ENCODE peak calls at places on chromosomes 5 and 9, in nine cellular contexts. U is lower lobe of right lung, G is HL-60, R is neural progenitor cell, D is MCF 10A, Z is progenitor cell of endocrine pancreas, T is GM23338, Y is mammary epithelial cell, L is upper lobe of right lung. S is an unnamed sample.

GRCh38 chr5:38467353-38468040 is 88.9 kb downstream of the LIFR start:
- DNase-seq in U (no peak), G (no peak), R (peak; percentile 17), D (peak; percentile 29), Z (no peak), T (no peak), Y (no peak), L (peak; percentile 75), S (peak; percentile 96)

GRCh38 chr5:71586052-71586940 is 844 bp upstream of the MCCC2 start:
- DNase-seq in U (no peak), G (no peak), R (no peak), D (no peak), Z (no peak), T (peak; percentile 63), Y (peak; percentile 64), L (no peak), S (peak; percentile 41)

GRCh38 chr9:84947412-84947972 is 278.0 kb downstream of the NTRK2 start:
- DNase-seq in U (no peak), G (no peak), R (no peak), D (peak; percentile 91), Z (no peak), T (no peak), Y (peak; percentile 81), L (no peak), S (no peak)

GRCh38 chr5:1293416-1293996 is 1.4 kb downstream of the TERT start:
- DNase-seq in U (no peak), G (no peak), R (no peak), D (no peak), Z (no peak), T (no peak), Y (no peak), L (peak; percentile 61), S (no peak)

GRCh38 chr9:91753711-91754110 is 196.3 kb downstream of the ROR2 start:
- DNase-seq in U (no peak), G (no peak), R (no peak), D (no peak), Z (no peak), T (no peak), Y (no peak), L (no peak), S (no peak)

GRCh38 chr5:4275232-4275631 is 679.6 kb downstream of the IRX1 start:
- DNase-seq in U (no peak), G (no peak), R (no peak), D (no peak), Z (no peak), T (peak; percentile 27), Y (no peak), L (no peak), S (no peak)

GRCh38 chr5:72245517-72246238 is 74.4 kb downstream of the MRPS27 start:
- DNase-seq in U (no peak), G (no peak), R (peak; percentile 26), D (no peak), Z (no peak), T (no peak), Y (no peak), L (no peak), S (no peak)

GRCh38 chr5:144328505-144328904 is 157.8 kb downstream of the KCTD16 start:
- DNase-seq in U (no peak), G (no peak), R (no peak), D (no peak), Z (no peak), T (no peak), Y (no peak), L (no peak), S (no peak)

GRCh38 chr5:151585970-151586369 is 5.2 kb downstream of the FAT2 start:
- DNase-seq in U (no peak), G (no peak), R (no peak), D (peak; percentile 95), Z (no peak), T (no peak), Y (peak; percentile 84), L (no peak), S (no peak)

GRCh38 chr9:113222482-113222841 is 1.1 kb downstream of the SLC31A1 start:
- DNase-seq in U (no peak), G (peak; percentile 38), R (no peak), D (peak; percentile 44), Z (no peak), T (no peak), Y (peak; percentile 25), L (no peak), S (peak; percentile 30)

GRCh38 chr5:93620487-93621339 is 37.7 kb downstream of the NR2F1 start:
- DNase-seq in U (peak; percentile 78), G (no peak), R (peak; percentile 94), D (peak; percentile 72), Z (no peak), T (peak; percentile 88), Y (peak; percentile 67), L (peak; percentile 87), S (peak; percentile 63)

DNA sequence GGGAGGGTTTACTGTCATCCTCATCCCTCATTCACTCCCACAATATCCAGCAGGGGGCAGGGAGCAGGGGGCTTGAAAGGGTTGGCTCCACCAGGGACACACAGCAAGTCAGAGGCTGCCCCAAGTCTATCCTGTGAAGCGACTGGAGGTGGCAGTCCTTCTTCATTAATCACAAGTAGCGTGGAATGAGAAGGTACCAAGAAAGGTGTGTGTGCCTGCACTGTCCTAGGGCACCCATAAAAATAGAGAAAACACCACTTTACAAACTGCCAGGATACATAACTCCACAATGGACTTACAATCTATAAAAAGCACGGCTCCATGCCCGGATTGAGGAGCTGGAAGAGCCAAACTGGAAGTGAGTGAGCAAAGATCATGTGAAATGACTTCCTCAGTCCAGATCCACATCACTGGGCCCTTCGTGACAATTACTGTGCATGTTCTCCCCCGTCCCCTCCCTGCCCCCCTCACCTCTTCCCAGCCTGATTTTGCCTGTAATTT is 183.9 kb downstream of the SLIT3 start:
- DNase-seq in U (no peak), G (no peak), R (peak; percentile 49), D (peak; percentile 47), Z (no peak), T (peak; percentile 81), Y (no peak), L (no peak), S (peak; percentile 30)
- TF ChIP-seq CTCF in U (no peak), G (no peak), R (peak; percentile 28), D (no peak), Z (no peak), T (peak; percentile 59), Y (no peak), L (no peak), S (no peak)

GRCh38 chr5:98769006-98769255 is 4.5 kb upstream of the RGMB start:
- DNase-seq in U (peak; percentile 56), G (no peak), R (peak; percentile 91), D (peak; percentile 40), Z (peak; percentile 74), T (no peak), Y (no peak), L (peak; percentile 73), S (no peak)
- TF ChIP-seq CTCF in U (peak; percentile 61), G (no peak), R (peak; percentile 77), D (peak; percentile 81), Z (peak; percentile 72), T (peak; percentile 62), Y (peak; percentile 77), L (peak; percentile 56), S (peak; percentile 67)

DNA sequence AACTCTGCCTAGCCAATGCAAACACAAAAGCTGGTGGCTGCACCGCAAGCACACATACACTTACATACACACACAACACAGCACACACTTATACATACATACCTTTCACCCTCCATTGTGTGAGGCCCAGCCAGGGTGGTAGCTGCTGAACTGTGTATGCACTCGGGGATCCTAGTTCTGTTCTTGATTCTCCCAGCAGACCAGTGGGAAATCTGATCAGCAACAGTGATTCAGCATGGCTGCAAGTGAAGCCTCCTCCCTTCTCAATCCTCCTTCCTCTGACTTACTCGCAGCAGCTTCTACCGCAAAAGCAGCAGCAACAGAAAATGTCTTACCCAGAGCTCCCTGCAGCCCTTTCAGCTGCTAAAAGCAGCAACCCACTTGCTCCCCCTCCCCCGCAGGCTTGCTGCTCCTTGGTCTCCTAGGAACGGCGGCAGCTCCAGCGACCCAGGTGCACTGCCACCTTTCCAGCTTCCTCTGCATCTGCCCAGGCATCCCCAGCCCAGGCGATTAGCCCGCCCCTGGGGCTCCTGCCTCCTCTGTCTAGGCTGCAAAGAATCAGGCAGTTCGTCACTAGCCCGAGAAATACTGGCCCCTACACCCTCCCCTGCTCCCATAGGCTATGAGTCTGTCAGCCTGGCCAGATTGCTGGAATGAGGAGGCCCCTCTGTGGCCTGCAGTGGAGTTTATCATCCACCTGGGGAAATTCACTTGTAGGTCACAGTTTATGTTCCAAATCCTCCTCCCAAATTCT is at the start of gene KLHL3:
- DNase-seq in U (peak; percentile 46), G (no peak), R (peak; percentile 89), D (no peak), Z (peak; percentile 52), T (peak; percentile 95), Y (peak; percentile 63), L (peak; percentile 64), S (peak; percentile 51)
- TF ChIP-seq CTCF in U (no peak), G (no peak), R (peak; percentile 38), D (no peak), Z (peak; percentile 23), T (peak; percentile 33), Y (peak; percentile 45), L (no peak), S (no peak)

DNA sequence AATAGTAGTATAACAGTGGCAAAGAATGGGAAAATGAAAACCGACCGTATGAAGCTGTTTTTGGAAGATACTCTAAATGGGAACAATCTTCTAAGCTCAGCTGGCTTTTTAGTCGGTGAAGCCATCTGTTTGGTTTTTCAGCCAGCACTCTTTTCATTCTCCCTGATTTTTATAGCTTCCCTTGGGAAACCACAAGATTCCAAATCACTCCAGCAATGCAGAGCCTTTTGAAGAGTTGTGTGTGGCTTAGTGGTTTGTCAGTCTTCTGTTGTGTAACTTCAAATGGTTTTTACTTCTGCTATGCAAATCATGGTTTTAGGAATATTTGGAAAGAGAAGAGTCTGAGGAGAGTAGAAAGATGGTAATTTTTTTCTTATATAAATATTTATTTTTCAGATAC is 180.7 kb downstream of the KDM4C start:
- DNase-seq in U (no peak), G (no peak), R (no peak), D (peak; percentile 64), Z (no peak), T (no peak), Y (peak; percentile 70), L (no peak), S (peak; percentile 87)
- TF ChIP-seq CTCF in U (no peak), G (no peak), R (no peak), D (no peak), Z (no peak), T (no peak), Y (no peak), L (no peak), S (no peak)

DNA sequence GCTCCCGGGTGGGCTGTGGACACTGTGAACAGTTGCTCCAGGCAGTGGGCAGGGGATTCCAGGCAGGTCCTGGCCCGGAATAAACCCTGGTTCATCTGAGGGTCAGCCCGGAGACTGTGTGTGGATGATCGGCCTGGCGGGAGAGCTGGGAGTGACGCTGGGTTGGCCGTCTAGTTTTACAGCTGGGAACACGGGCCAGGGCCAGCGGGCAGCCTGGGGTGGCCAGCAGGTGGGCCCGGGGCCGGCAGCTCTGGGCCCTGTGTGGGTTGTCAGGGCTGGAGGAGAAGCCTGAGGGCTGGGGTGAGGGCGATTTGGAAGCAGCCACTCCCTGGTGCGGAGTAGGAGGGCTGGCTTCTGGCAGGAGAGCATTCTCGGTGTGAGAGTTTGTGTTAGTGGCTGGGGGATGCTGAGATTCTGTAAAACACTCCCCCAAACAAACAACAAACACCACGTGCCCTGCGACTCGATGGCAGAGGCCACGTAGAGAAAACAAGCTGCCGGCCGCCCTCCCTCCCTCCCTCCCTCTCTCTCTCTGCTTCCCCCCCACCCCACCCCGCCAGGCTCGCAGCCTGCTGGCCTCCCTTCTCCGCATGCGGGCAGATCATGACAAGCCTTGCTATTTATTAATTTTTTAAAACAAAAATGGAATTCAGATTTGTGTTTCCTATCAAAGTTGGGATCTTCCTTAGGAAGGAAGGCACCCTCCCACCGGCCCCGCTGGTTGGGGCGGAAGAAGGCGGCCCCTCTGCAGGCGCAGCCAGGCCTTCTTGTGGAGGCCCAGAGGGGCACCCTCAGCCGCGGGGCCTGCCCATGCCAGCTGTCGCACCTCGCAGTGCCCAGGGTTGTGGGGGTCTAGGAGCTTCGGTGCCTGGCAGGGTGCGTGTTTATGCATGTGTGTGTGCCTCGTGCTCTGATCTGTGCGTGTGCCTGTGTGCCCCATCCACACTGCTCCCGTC is 49.5 kb downstream of the RXRA start:
- DNase-seq in U (no peak), G (no peak), R (peak; percentile 42), D (peak; percentile 66), Z (no peak), T (no peak), Y (no peak), L (no peak), S (no peak)
- TF ChIP-seq CTCF in U (peak; percentile 12), G (no peak), R (no peak), D (no peak), Z (peak; percentile 12), T (no peak), Y (no peak), L (no peak), S (no peak)